ENCODE peak calls at places on chromosomes 13 and 19, in nine cellular contexts. O is SHP77; N is activated T-helper 1 cell treated with anti-CD3 and anti-CD28 coated beads, Interleukin-2, amount 50 U/mL, for 16 hours; K is memory B cell; A is smooth muscle cell of the brain vasculature; P is effector memory CD8-positive, alpha-beta T cell; S is stimulated activated CD4-positive, alpha-beta T cell treated with anti-CD3 and anti-CD28 coated beads, Interleukin-1b, Interleukin-23, amount 100 ng/mL, for 1 hour; W is Calu3; I is activated CD4-positive, alpha-beta T cell treated with anti-CD3 and anti-CD28 coated beads, Interleukin-2, amount 10 ng/mL, durations not matched to agents 7 days and 5 days. J is an unnamed sample.
A peak's percentile ranks its signal among the peaks of the same experiment; 100 is the strongest.

GRCh38 chr19:5360003-5360820 is 19.6 kb upstream of the PTPRS start:
- DNase-seq in O (peak; percentile 21), A (no peak), P (no peak), I (no peak), N (no peak), K (no peak), W (peak; percentile 13), S (no peak), J (no peak)

GRCh38 chr13:35923347-35923746 is 207.8 kb downstream of the DCLK1 start:
- DNase-seq in I (no peak), P (no peak), O (no peak), A (no peak), S (no peak), W (no peak), K (no peak), N (no peak), J (peak; percentile 34)

GRCh38 chr19:6204212-6204611 is 68.7 kb downstream of the ACSBG2 start:
- DNase-seq in S (no peak), I (no peak), K (no peak), W (no peak), N (no peak), P (no peak), O (no peak), A (no peak), J (no peak)

GRCh38 chr19:7505682-7506384 is 10.1 kb upstream of the ZNF358 start:
- DNase-seq in P (no peak), K (no peak), A (no peak), W (peak; percentile 22), N (no peak), I (no peak), S (no peak), O (peak; percentile 47), J (no peak)

GRCh38 chr19:29771708-29772415 is 39.9 kb upstream of the CCNE1 start:
- DNase-seq in S (no peak), W (peak; percentile 79), K (no peak), A (no peak), I (peak; percentile 32), P (no peak), N (no peak), O (peak; percentile 57), J (peak; percentile 1)

GRCh38 chr19:29546583-29547190 is 20.9 kb downstream of the VSTM2B start:
- DNase-seq in S (no peak), P (no peak), N (no peak), O (no peak), I (no peak), A (no peak), W (no peak), K (no peak), J (no peak)

GRCh38 chr13:50400035-50400726 is 384.9 kb downstream of the KCNRG start:
- DNase-seq in W (no peak), I (no peak), O (no peak), N (no peak), K (no peak), A (no peak), S (no peak), P (no peak), J (no peak)

GRCh38 chr19:39270091-39270871 is 2.1 kb downstream of the IFNL2 start:
- DNase-seq in K (no peak), N (no peak), A (no peak), W (no peak), P (no peak), S (no peak), O (no peak), I (no peak), J (no peak)

GRCh38 chr19:27733551-27734266 is 1479.2 kb downstream of the UQCRFS1 start:
- DNase-seq in O (no peak), N (no peak), W (no peak), A (no peak), I (no peak), K (no peak), P (no peak), S (no peak), J (no peak)

GRCh38 chr13:113297370-113297871 is 382 bp downstream of the LAMP1 start:
- DNase-seq in A (no peak), K (peak; percentile 59), P (peak; percentile 66), W (no peak), N (peak; percentile 16), S (no peak), O (no peak), I (peak; percentile 56), J (no peak)

GRCh38 chr13:65829241-65830008 is 1400.7 kb downstream of the PCDH9 start:
- DNase-seq in I (no peak), K (no peak), A (no peak), N (no peak), W (no peak), P (no peak), O (no peak), S (no peak), J (no peak)

GRCh38 chr19:32339988-32340874 is 5.2 kb upstream of the ZNF507 start:
- DNase-seq in O (no peak), S (no peak), N (peak; percentile 18), I (peak; percentile 57), K (peak; percentile 38), W (peak; percentile 74), P (peak; percentile 42), A (no peak), J (no peak)

GRCh38 chr19:46674416-46675178 is 13.6 kb upstream of the DACT3 start:
- DNase-seq in I (no peak), A (no peak), W (peak; percentile 27), P (no peak), N (no peak), S (no peak), K (no peak), O (no peak), J (no peak)

GRCh38 chr13:99103536-99103935 is 97.1 kb upstream of the UBAC2 start:
- DNase-seq in W (no peak), N (no peak), K (no peak), P (no peak), I (no peak), S (no peak), O (peak; percentile 33), A (no peak), J (no peak)

GRCh38 chr13:29884671-29885424 is 34.4 kb upstream of the UBL3 start:
- DNase-seq in P (no peak), A (no peak), I (no peak), W (no peak), S (no peak), K (no peak), O (no peak), N (no peak), J (no peak)

GRCh38 chr19:41265376-41266153 is 1.4 kb downstream of the HNRNPUL1 start:
- DNase-seq in W (peak; percentile 21), S (no peak), I (no peak), N (no peak), K (no peak), P (no peak), A (no peak), O (no peak), J (no peak)

GRCh38 chr19:13054605-13055212 is 47.9 kb downstream of the LYL1 start:
- DNase-seq in K (no peak), W (no peak), O (no peak), P (no peak), S (no peak), N (no peak), I (no peak), A (no peak), J (no peak)

GRCh38 chr19:11410682-11411081 is 8.4 kb downstream of the RGL3 start:
- DNase-seq in A (no peak), W (no peak), N (no peak), I (no peak), P (no peak), S (no peak), K (no peak), O (no peak), J (no peak)

GRCh38 chr13:38013676-38014075 is 144.1 kb upstream of the TRPC4 start:
- DNase-seq in O (no peak), W (no peak), A (no peak), K (no peak), N (no peak), I (no peak), S (no peak), P (no peak), J (no peak)